ENCODE peak calls at places on chromosomes 6 and 20, in six cellular contexts. V is SK-N-SH, E is IMR-90, F is astrocyte, X is adipocyte, R is colonic mucosa. W is an unnamed sample.

GRCh38 chr20:38369387-38369786 is 23.1 kb downstream of the LBP start:
- DNase-seq in V (peak; percentile 50), E (no peak), F (no peak), X (no peak), R (no peak), W (peak; percentile 66)

GRCh38 chr20:46512943-46513844 is at the start of gene ZNF334:
- DNase-seq in V (peak; percentile 94), E (peak; percentile 8), F (peak; percentile 23), X (peak; percentile 76), R (peak; percentile 46), W (peak; percentile 20)

GRCh38 chr6:153436346-153436745 is 305.3 kb upstream of the RGS17 start:
- DNase-seq in V (no peak), E (no peak), F (no peak), X (no peak), R (no peak), W (no peak)

GRCh38 chr6:166343157-166343502 is 785 bp upstream of the SFT2D1 start:
- DNase-seq in V (no peak), E (no peak), F (no peak), X (no peak), R (no peak), W (peak; percentile 83)

GRCh38 chr6:167781066-167781767 is 45.5 kb upstream of the AFDN start:
- DNase-seq in V (no peak), E (no peak), F (no peak), X (no peak), R (no peak), W (no peak)

GRCh38 chr6:119620846-119621570 is 271.4 kb upstream of the MAN1A1 start:
- DNase-seq in V (no peak), E (peak; percentile 88), F (peak; percentile 95), X (peak; percentile 85), R (no peak), W (no peak)

GRCh38 chr6:5175195-5175594 is 85.6 kb downstream of the LYRM4 start:
- DNase-seq in V (no peak), E (no peak), F (no peak), X (no peak), R (no peak), W (peak; percentile 49)

GRCh38 chr6:41878246-41878645 is 16.9 kb downstream of the USP49 start:
- DNase-seq in V (no peak), E (peak; percentile 68), F (peak; percentile 74), X (peak; percentile 61), R (no peak), W (no peak)

GRCh38 chr6:128725271-128726233 is 157.4 kb upstream of the LAMA2 start:
- DNase-seq in V (peak; percentile 5), E (peak; percentile 38), F (peak; percentile 37), X (peak; percentile 81), R (no peak), W (peak; percentile 45)

GRCh38 chr20:60046436-60046835 is 88.2 kb downstream of the CDH26 start:
- DNase-seq in V (no peak), E (no peak), F (no peak), X (no peak), R (no peak), W (no peak)

GRCh38 chr6:71499667-71500066 is 211.1 kb downstream of the OGFRL1 start:
- DNase-seq in V (no peak), E (no peak), F (no peak), X (no peak), R (no peak), W (no peak)

GRCh38 chr6:151716446-151717047 is 90.9 kb upstream of the ESR1 start:
- DNase-seq in V (no peak), E (no peak), F (no peak), X (no peak), R (no peak), W (no peak)

GRCh38 chr6:52284131-52284459 is 447 bp downstream of the MCM3 start:
- DNase-seq in V (peak; percentile 50), E (peak; percentile 10), F (peak; percentile 11), X (no peak), R (peak; percentile 66), W (peak; percentile 91)

GRCh38 chr6:119985952-119986736 is 636.6 kb upstream of the MAN1A1 start:
- DNase-seq in V (no peak), E (no peak), F (no peak), X (no peak), R (no peak), W (no peak)

GRCh38 chr6:154960299-154960796 is 34.8 kb upstream of the TIAM2 start:
- DNase-seq in V (no peak), E (no peak), F (no peak), X (no peak), R (peak; percentile 59), W (no peak)
- H3K9ac ChIP-seq in V (no peak overlapping the region), E (no peak overlapping the region), F (no peak overlapping the region), X (no peak overlapping the region), R (no peak overlapping the region), W (no peak overlapping the region)

DNA sequence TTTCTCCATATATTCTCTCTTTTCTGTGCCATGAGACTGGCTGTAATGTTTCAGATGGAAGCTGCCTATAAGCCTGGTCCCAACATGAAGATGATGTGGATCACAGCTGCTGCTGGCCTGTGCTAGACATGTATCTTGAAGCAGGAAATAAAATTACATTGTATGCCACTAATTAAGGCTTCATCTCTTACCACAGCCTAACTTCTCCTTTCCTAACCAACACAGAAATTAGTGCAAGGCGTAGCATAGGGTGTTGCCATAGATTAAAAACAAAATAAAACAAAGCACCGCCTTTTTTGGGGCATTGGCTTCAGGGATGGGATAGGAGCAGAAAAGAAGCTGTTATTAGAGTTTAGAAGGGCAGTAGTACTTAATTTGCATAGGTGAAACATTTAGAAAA is 4.7 kb upstream of the SLC17A4 start:
- DNase-seq in V (no peak), E (no peak), F (no peak), X (no peak), R (no peak), W (no peak)
- H3K4me3 ChIP-seq in V (no peak overlapping the region), E (no peak overlapping the region), F (no peak overlapping the region), X (no peak overlapping the region), R (no peak overlapping the region), W (no peak overlapping the region)

GRCh38 chr6:43784049-43784855 is 14.2 kb downstream of the VEGFA start:
- DNase-seq in V (no peak), E (no peak), F (no peak), X (no peak), R (no peak), W (no peak)
- H3K9ac ChIP-seq in V (no peak overlapping the region), E (no peak overlapping the region), F (no peak overlapping the region), X (no peak overlapping the region), R (no peak overlapping the region), W (no peak overlapping the region)

GRCh38 chr20:50913976-50914375 is 17.3 kb downstream of the ADNP start:
- DNase-seq in V (no peak), E (peak; percentile 88), F (peak; percentile 83), X (peak; percentile 66), R (no peak), W (no peak)
- H3K4me3 ChIP-seq in V (no peak overlapping the region), E (no peak overlapping the region), F (no peak overlapping the region), X (no peak overlapping the region), R (no peak overlapping the region), W (peak overlapping the region; percentile 30)

GRCh38 chr20:32687180-32687532 is 13.4 kb upstream of the C20orf203 start:
- DNase-seq in V (no peak), E (no peak), F (no peak), X (no peak), R (no peak), W (no peak)

GRCh38 chr20:32681175-32682084 is 7.7 kb upstream of the C20orf203 start:
- DNase-seq in V (peak; percentile 54), E (peak; percentile 17), F (peak; percentile 13), X (no peak), R (no peak), W (no peak)

GRCh38 chr20:32682508-32682987 is 8.8 kb upstream of the C20orf203 start:
- DNase-seq in V (no peak), E (no peak), F (no peak), X (no peak), R (no peak), W (no peak)

GRCh38 chr20:32686530-32687179 is 12.9 kb upstream of the C20orf203 start:
- DNase-seq in V (no peak), E (no peak), F (no peak), X (no peak), R (no peak), W (no peak)

DNA sequence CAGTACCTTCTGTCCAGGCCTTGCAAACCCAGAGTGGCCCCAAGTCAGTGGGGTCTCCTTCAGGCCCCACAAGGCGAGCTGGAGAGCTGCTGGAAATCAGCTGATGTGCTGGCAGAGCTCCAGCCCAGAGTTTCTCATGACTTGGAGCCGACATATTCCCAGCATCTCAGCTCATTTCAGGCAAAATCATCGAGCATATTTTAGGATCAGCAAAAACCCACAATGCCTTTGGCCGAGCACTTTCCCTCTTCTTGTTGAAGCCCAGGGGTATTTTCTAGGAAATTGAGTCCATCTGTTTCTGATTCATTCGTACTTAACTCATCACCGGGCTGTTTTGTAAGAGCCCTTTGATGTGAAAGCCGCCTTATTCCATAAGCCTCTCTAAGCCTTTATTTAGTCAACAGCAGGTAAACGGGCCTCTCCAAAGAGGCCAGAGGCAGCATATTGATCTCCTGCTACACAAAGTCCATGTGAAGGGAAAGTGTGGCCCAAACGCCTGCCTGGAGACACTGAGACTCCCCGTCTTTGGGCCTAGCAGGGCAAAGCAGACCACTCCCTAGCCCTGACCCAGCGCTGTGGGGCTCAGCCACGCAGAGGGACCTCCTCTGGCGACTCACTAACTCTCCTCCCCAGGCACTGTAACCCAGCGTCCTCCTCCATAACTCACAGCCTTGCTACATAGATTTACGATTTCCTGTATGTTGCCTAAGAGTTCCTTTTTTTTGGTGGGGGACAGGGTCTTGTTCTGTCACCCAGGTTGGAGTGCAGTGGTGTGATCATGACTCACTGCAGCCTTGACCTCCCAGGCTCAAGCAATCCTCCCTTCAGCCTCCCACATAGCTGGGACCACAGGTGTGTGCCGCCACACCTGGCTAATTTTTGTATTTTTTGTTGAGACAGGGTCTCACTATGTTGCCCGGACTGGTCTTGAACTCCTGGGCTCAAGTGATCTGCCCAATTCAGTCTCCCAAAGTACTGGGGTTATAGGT is 12.1 kb upstream of the C20orf203 start:
- DNase-seq in V (peak; percentile 52), E (peak; percentile 93), F (peak; percentile 84), X (peak; percentile 96), R (no peak), W (no peak)
- H3K9ac ChIP-seq in V (peak overlapping the region; percentile 37), E (no peak overlapping the region), F (peak overlapping the region; percentile 16), X (peak overlapping the region; percentile 62), R (no peak overlapping the region), W (no peak overlapping the region)

DNA sequence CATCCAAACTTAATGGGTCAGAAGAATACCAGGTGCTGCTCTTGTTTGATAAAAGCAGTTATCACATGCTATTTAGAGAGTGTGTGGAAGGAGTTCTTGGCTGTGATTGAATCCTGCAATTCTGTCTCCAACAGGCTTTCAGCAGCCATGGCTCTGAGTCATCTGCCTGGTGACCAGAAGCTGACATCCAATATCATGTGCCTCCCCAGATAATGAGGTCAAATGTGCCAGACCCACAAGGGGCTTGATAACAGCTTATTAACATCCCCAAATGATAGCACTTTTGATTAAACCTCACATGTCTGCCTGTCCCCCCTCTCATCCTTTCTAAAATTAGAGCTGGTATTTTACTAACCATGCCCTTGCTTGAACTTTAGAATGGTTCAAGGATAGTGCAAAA is 175.7 kb upstream of the PLN start:
- DNase-seq in V (peak; percentile 11), E (peak; percentile 62), F (peak; percentile 61), X (peak; percentile 12), R (no peak), W (no peak)
- H3K4me3 ChIP-seq in V (no peak overlapping the region), E (no peak overlapping the region), F (no peak overlapping the region), X (no peak overlapping the region), R (no peak overlapping the region), W (no peak overlapping the region)

W was measured in Karpas-422.